ENCODE peak calls at places on chromosomes 1 and 21, in nine cellular contexts. One of them, this sample, is unnamed.

GRCh38 chr1:115771094-115771846 is 2.8 kb upstream of the CASQ2 start:
- DNase-seq in GM06990: no peak
- DNase-seq in EH: no peak
- DNase-seq in lower lobe of right lung: no peak
- DNase-seq in NCI-H69: peak; percentile 71
- DNase-seq in stimulated activated CD8-positive, alpha-beta memory T cell treated with anti-CD3 and anti-CD28 coated beads, Interleukin-4, amount 100 ng/mL, for 1 hour: no peak
- DNase-seq in ELF-1: no peak
- DNase-seq in GM23338: peak; percentile 78
- DNase-seq in amniotic stem cell: no peak
- DNase-seq in this sample: peak; percentile 42

GRCh38 chr1:221637641-221638041 is 104.2 kb downstream of the DUSP10 start:
- DNase-seq in GM06990: no peak
- DNase-seq in EH: peak; percentile 86
- DNase-seq in lower lobe of right lung: no peak
- DNase-seq in NCI-H69: peak; percentile 21
- DNase-seq in stimulated activated CD8-positive, alpha-beta memory T cell treated with anti-CD3 and anti-CD28 coated beads, Interleukin-4, amount 100 ng/mL, for 1 hour: no peak
- DNase-seq in ELF-1: no peak
- DNase-seq in GM23338: no peak
- DNase-seq in amniotic stem cell: no peak
- DNase-seq in this sample: no peak

GRCh38 chr1:27074175-27074780 is 61.6 kb upstream of the TENT5B start:
- DNase-seq in GM06990: no peak
- DNase-seq in EH: peak; percentile 35
- DNase-seq in lower lobe of right lung: no peak
- DNase-seq in NCI-H69: no peak
- DNase-seq in stimulated activated CD8-positive, alpha-beta memory T cell treated with anti-CD3 and anti-CD28 coated beads, Interleukin-4, amount 100 ng/mL, for 1 hour: no peak
- DNase-seq in ELF-1: no peak
- DNase-seq in GM23338: no peak
- DNase-seq in amniotic stem cell: no peak
- DNase-seq in this sample: no peak

GRCh38 chr1:54850737-54851136 is 36.3 kb downstream of the DHCR24 start:
- DNase-seq in GM06990: no peak
- DNase-seq in EH: peak; percentile 88
- DNase-seq in lower lobe of right lung: no peak
- DNase-seq in NCI-H69: no peak
- DNase-seq in stimulated activated CD8-positive, alpha-beta memory T cell treated with anti-CD3 and anti-CD28 coated beads, Interleukin-4, amount 100 ng/mL, for 1 hour: no peak
- DNase-seq in ELF-1: no peak
- DNase-seq in GM23338: no peak
- DNase-seq in amniotic stem cell: no peak
- DNase-seq in this sample: no peak

GRCh38 chr21:26835027-26835713 is 10.0 kb downstream of the ADAMTS1 start:
- DNase-seq in GM06990: no peak
- DNase-seq in EH: peak; percentile 90
- DNase-seq in lower lobe of right lung: no peak
- DNase-seq in NCI-H69: no peak
- DNase-seq in stimulated activated CD8-positive, alpha-beta memory T cell treated with anti-CD3 and anti-CD28 coated beads, Interleukin-4, amount 100 ng/mL, for 1 hour: no peak
- DNase-seq in ELF-1: no peak
- DNase-seq in GM23338: no peak
- DNase-seq in amniotic stem cell: no peak
- DNase-seq in this sample: no peak

GRCh38 chr1:23741609-23742008 is 1.7 kb upstream of the ELOA start:
- DNase-seq in GM06990: no peak
- DNase-seq in EH: no peak
- DNase-seq in lower lobe of right lung: no peak
- DNase-seq in NCI-H69: no peak
- DNase-seq in stimulated activated CD8-positive, alpha-beta memory T cell treated with anti-CD3 and anti-CD28 coated beads, Interleukin-4, amount 100 ng/mL, for 1 hour: no peak
- DNase-seq in ELF-1: no peak
- DNase-seq in GM23338: no peak
- DNase-seq in amniotic stem cell: no peak
- DNase-seq in this sample: no peak

GRCh38 chr1:208536176-208536575 is 292.0 kb upstream of the PLXNA2 start:
- DNase-seq in GM06990: no peak
- DNase-seq in EH: peak; percentile 84
- DNase-seq in lower lobe of right lung: no peak
- DNase-seq in NCI-H69: no peak
- DNase-seq in stimulated activated CD8-positive, alpha-beta memory T cell treated with anti-CD3 and anti-CD28 coated beads, Interleukin-4, amount 100 ng/mL, for 1 hour: no peak
- DNase-seq in ELF-1: peak; percentile 25
- DNase-seq in GM23338: no peak
- DNase-seq in amniotic stem cell: no peak
- DNase-seq in this sample: no peak

GRCh38 chr1:227562923-227563318 is 435 bp upstream of the ZNF678 start:
- DNase-seq in GM06990: no peak
- DNase-seq in EH: no peak
- DNase-seq in lower lobe of right lung: no peak
- DNase-seq in NCI-H69: no peak
- DNase-seq in stimulated activated CD8-positive, alpha-beta memory T cell treated with anti-CD3 and anti-CD28 coated beads, Interleukin-4, amount 100 ng/mL, for 1 hour: no peak
- DNase-seq in ELF-1: no peak
- DNase-seq in GM23338: no peak
- DNase-seq in amniotic stem cell: no peak
- DNase-seq in this sample: no peak

GRCh38 chr1:37558411-37558810 is 1.7 kb downstream of the DNALI1 start:
- DNase-seq in GM06990: no peak
- DNase-seq in EH: no peak
- DNase-seq in lower lobe of right lung: no peak
- DNase-seq in NCI-H69: no peak
- DNase-seq in stimulated activated CD8-positive, alpha-beta memory T cell treated with anti-CD3 and anti-CD28 coated beads, Interleukin-4, amount 100 ng/mL, for 1 hour: no peak
- DNase-seq in ELF-1: no peak
- DNase-seq in GM23338: no peak
- DNase-seq in amniotic stem cell: no peak
- DNase-seq in this sample: no peak

GRCh38 chr1:147821883-147822282 is 61.5 kb upstream of the GJA5 start:
- DNase-seq in GM06990: no peak
- DNase-seq in EH: peak; percentile 73
- DNase-seq in lower lobe of right lung: no peak
- DNase-seq in NCI-H69: no peak
- DNase-seq in stimulated activated CD8-positive, alpha-beta memory T cell treated with anti-CD3 and anti-CD28 coated beads, Interleukin-4, amount 100 ng/mL, for 1 hour: no peak
- DNase-seq in ELF-1: no peak
- DNase-seq in GM23338: no peak
- DNase-seq in amniotic stem cell: no peak
- DNase-seq in this sample: no peak

GRCh38 chr1:177812650-177813049 is 157.2 kb downstream of the SEC16B start:
- DNase-seq in GM06990: no peak
- DNase-seq in EH: no peak
- DNase-seq in lower lobe of right lung: no peak
- DNase-seq in NCI-H69: no peak
- DNase-seq in stimulated activated CD8-positive, alpha-beta memory T cell treated with anti-CD3 and anti-CD28 coated beads, Interleukin-4, amount 100 ng/mL, for 1 hour: no peak
- DNase-seq in ELF-1: no peak
- DNase-seq in GM23338: no peak
- DNase-seq in amniotic stem cell: no peak
- DNase-seq in this sample: no peak

GRCh38 chr1:205438213-205439158 is 16.6 kb upstream of the LEMD1 start:
- DNase-seq in GM06990: no peak
- DNase-seq in EH: peak; percentile 78
- DNase-seq in lower lobe of right lung: peak; percentile 84
- DNase-seq in NCI-H69: peak; percentile 94
- DNase-seq in stimulated activated CD8-positive, alpha-beta memory T cell treated with anti-CD3 and anti-CD28 coated beads, Interleukin-4, amount 100 ng/mL, for 1 hour: no peak
- DNase-seq in ELF-1: peak; percentile 61
- DNase-seq in GM23338: peak; percentile 74
- DNase-seq in amniotic stem cell: peak; percentile 41
- DNase-seq in this sample: peak; percentile 58

GRCh38 chr1:202351725-202352124 is 3.2 kb downstream of the PPP1R12B start:
- DNase-seq in GM06990: no peak
- DNase-seq in EH: no peak
- DNase-seq in lower lobe of right lung: no peak
- DNase-seq in NCI-H69: no peak
- DNase-seq in stimulated activated CD8-positive, alpha-beta memory T cell treated with anti-CD3 and anti-CD28 coated beads, Interleukin-4, amount 100 ng/mL, for 1 hour: no peak
- DNase-seq in ELF-1: no peak
- DNase-seq in GM23338: no peak
- DNase-seq in amniotic stem cell: no peak
- DNase-seq in this sample: no peak

GRCh38 chr1:204806943-204807624 is 63.6 kb upstream of the NFASC start:
- DNase-seq in GM06990: peak; percentile 81
- DNase-seq in EH: peak; percentile 76
- DNase-seq in lower lobe of right lung: peak; percentile 81
- DNase-seq in NCI-H69: peak; percentile 91
- DNase-seq in stimulated activated CD8-positive, alpha-beta memory T cell treated with anti-CD3 and anti-CD28 coated beads, Interleukin-4, amount 100 ng/mL, for 1 hour: peak; percentile 56
- DNase-seq in ELF-1: peak; percentile 97
- DNase-seq in GM23338: peak; percentile 96
- DNase-seq in amniotic stem cell: peak; percentile 29
- DNase-seq in this sample: peak; percentile 97

GRCh38 chr1:200889571-200889970 is 5.1 kb upstream of the INAVA start:
- DNase-seq in GM06990: no peak
- DNase-seq in EH: no peak
- DNase-seq in lower lobe of right lung: no peak
- DNase-seq in NCI-H69: no peak
- DNase-seq in stimulated activated CD8-positive, alpha-beta memory T cell treated with anti-CD3 and anti-CD28 coated beads, Interleukin-4, amount 100 ng/mL, for 1 hour: no peak
- DNase-seq in ELF-1: no peak
- DNase-seq in GM23338: no peak
- DNase-seq in amniotic stem cell: no peak
- DNase-seq in this sample: no peak

GRCh38 chr1:161792740-161793139 is 26.6 kb downstream of the ATF6 start:
- DNase-seq in GM06990: peak; percentile 42
- DNase-seq in EH: peak; percentile 83
- DNase-seq in lower lobe of right lung: no peak
- DNase-seq in NCI-H69: peak; percentile 75
- DNase-seq in stimulated activated CD8-positive, alpha-beta memory T cell treated with anti-CD3 and anti-CD28 coated beads, Interleukin-4, amount 100 ng/mL, for 1 hour: no peak
- DNase-seq in ELF-1: no peak
- DNase-seq in GM23338: peak; percentile 74
- DNase-seq in amniotic stem cell: peak; percentile 50
- DNase-seq in this sample: peak; percentile 42

GRCh38 chr1:207362962-207363858 is 41.7 kb downstream of the CD55 start:
- DNase-seq in GM06990: no peak
- DNase-seq in EH: peak; percentile 19
- DNase-seq in lower lobe of right lung: no peak
- DNase-seq in NCI-H69: no peak
- DNase-seq in stimulated activated CD8-positive, alpha-beta memory T cell treated with anti-CD3 and anti-CD28 coated beads, Interleukin-4, amount 100 ng/mL, for 1 hour: no peak
- DNase-seq in ELF-1: no peak
- DNase-seq in GM23338: no peak
- DNase-seq in amniotic stem cell: no peak
- DNase-seq in this sample: no peak

GRCh38 chr1:227934476-227935313 is 13.0 kb downstream of the WNT9A start:
- DNase-seq in GM06990: no peak
- DNase-seq in EH: peak; percentile 72
- DNase-seq in lower lobe of right lung: no peak
- DNase-seq in NCI-H69: no peak
- DNase-seq in stimulated activated CD8-positive, alpha-beta memory T cell treated with anti-CD3 and anti-CD28 coated beads, Interleukin-4, amount 100 ng/mL, for 1 hour: no peak
- DNase-seq in ELF-1: peak; percentile 28
- DNase-seq in GM23338: no peak
- DNase-seq in amniotic stem cell: peak; percentile 42
- DNase-seq in this sample: no peak

GRCh38 chr21:39263372-39263771 is 50.1 kb downstream of the BRWD1 start:
- DNase-seq in GM06990: no peak
- DNase-seq in EH: peak; percentile 7
- DNase-seq in lower lobe of right lung: no peak
- DNase-seq in NCI-H69: peak; percentile 16
- DNase-seq in stimulated activated CD8-positive, alpha-beta memory T cell treated with anti-CD3 and anti-CD28 coated beads, Interleukin-4, amount 100 ng/mL, for 1 hour: no peak
- DNase-seq in ELF-1: no peak
- DNase-seq in GM23338: no peak
- DNase-seq in amniotic stem cell: no peak
- DNase-seq in this sample: no peak

GRCh38 chr1:10649484-10650201 is 146.8 kb downstream of the CASZ1 start:
- DNase-seq in GM06990: no peak
- DNase-seq in EH: no peak
- DNase-seq in lower lobe of right lung: no peak
- DNase-seq in NCI-H69: no peak
- DNase-seq in stimulated activated CD8-positive, alpha-beta memory T cell treated with anti-CD3 and anti-CD28 coated beads, Interleukin-4, amount 100 ng/mL, for 1 hour: no peak
- DNase-seq in ELF-1: no peak
- DNase-seq in GM23338: peak; percentile 83
- DNase-seq in amniotic stem cell: no peak
- DNase-seq in this sample: peak; percentile 69

GRCh38 chr1:89483010-89483756 is 41.4 kb upstream of the LRRC8B start:
- DNase-seq in GM06990: peak; percentile 12
- DNase-seq in EH: peak; percentile 70
- DNase-seq in lower lobe of right lung: peak; percentile 65
- DNase-seq in NCI-H69: peak; percentile 83
- DNase-seq in stimulated activated CD8-positive, alpha-beta memory T cell treated with anti-CD3 and anti-CD28 coated beads, Interleukin-4, amount 100 ng/mL, for 1 hour: peak; percentile 53
- DNase-seq in ELF-1: peak; percentile 37
- DNase-seq in GM23338: peak; percentile 94
- DNase-seq in amniotic stem cell: peak; percentile 71
- DNase-seq in this sample: peak; percentile 72

GRCh38 chr1:89454845-89455521 is 69.6 kb upstream of the LRRC8B start:
- DNase-seq in GM06990: no peak
- DNase-seq in EH: peak; percentile 61
- DNase-seq in lower lobe of right lung: no peak
- DNase-seq in NCI-H69: peak; percentile 76
- DNase-seq in stimulated activated CD8-positive, alpha-beta memory T cell treated with anti-CD3 and anti-CD28 coated beads, Interleukin-4, amount 100 ng/mL, for 1 hour: peak; percentile 5
- DNase-seq in ELF-1: no peak
- DNase-seq in GM23338: peak; percentile 75
- DNase-seq in amniotic stem cell: no peak
- DNase-seq in this sample: peak; percentile 53

GRCh38 chr1:150061632-150062101 is 5.9 kb upstream of the VPS45 start:
- DNase-seq in GM06990: no peak
- DNase-seq in EH: peak; percentile 91
- DNase-seq in lower lobe of right lung: no peak
- DNase-seq in NCI-H69: no peak
- DNase-seq in stimulated activated CD8-positive, alpha-beta memory T cell treated with anti-CD3 and anti-CD28 coated beads, Interleukin-4, amount 100 ng/mL, for 1 hour: no peak
- DNase-seq in ELF-1: no peak
- DNase-seq in GM23338: no peak
- DNase-seq in amniotic stem cell: no peak
- DNase-seq in this sample: peak; percentile 5

GRCh38 chr1:32052887-32053286 is 19.9 kb upstream of the TMEM39B start:
- DNase-seq in GM06990: no peak
- DNase-seq in EH: peak; percentile 69
- DNase-seq in lower lobe of right lung: no peak
- DNase-seq in NCI-H69: no peak
- DNase-seq in stimulated activated CD8-positive, alpha-beta memory T cell treated with anti-CD3 and anti-CD28 coated beads, Interleukin-4, amount 100 ng/mL, for 1 hour: no peak
- DNase-seq in ELF-1: no peak
- DNase-seq in GM23338: no peak
- DNase-seq in amniotic stem cell: no peak
- DNase-seq in this sample: no peak

GRCh38 chr1:165696625-165697100 is 1.7 kb downstream of the ALDH9A1 start:
- DNase-seq in GM06990: no peak
- DNase-seq in EH: peak; percentile 88
- DNase-seq in lower lobe of right lung: no peak
- DNase-seq in NCI-H69: peak; percentile 18
- DNase-seq in stimulated activated CD8-positive, alpha-beta memory T cell treated with anti-CD3 and anti-CD28 coated beads, Interleukin-4, amount 100 ng/mL, for 1 hour: no peak
- DNase-seq in ELF-1: no peak
- DNase-seq in GM23338: no peak
- DNase-seq in amniotic stem cell: peak; percentile 69
- DNase-seq in this sample: no peak

GRCh38 chr21:38591138-38591537 is 92.9 kb upstream of the ERG start:
- DNase-seq in GM06990: no peak
- DNase-seq in EH: no peak
- DNase-seq in lower lobe of right lung: no peak
- DNase-seq in NCI-H69: no peak
- DNase-seq in stimulated activated CD8-positive, alpha-beta memory T cell treated with anti-CD3 and anti-CD28 coated beads, Interleukin-4, amount 100 ng/mL, for 1 hour: no peak
- DNase-seq in ELF-1: no peak
- DNase-seq in GM23338: no peak
- DNase-seq in amniotic stem cell: no peak
- DNase-seq in this sample: no peak

GRCh38 chr1:81650741-81651140 is 150.0 kb upstream of the ADGRL2 start:
- DNase-seq in GM06990: no peak
- DNase-seq in EH: no peak
- DNase-seq in lower lobe of right lung: no peak
- DNase-seq in NCI-H69: no peak
- DNase-seq in stimulated activated CD8-positive, alpha-beta memory T cell treated with anti-CD3 and anti-CD28 coated beads, Interleukin-4, amount 100 ng/mL, for 1 hour: no peak
- DNase-seq in ELF-1: no peak
- DNase-seq in GM23338: no peak
- DNase-seq in amniotic stem cell: no peak
- DNase-seq in this sample: no peak

GRCh38 chr1:27133990-27134389 is 20.9 kb downstream of the SLC9A1 start:
- DNase-seq in GM06990: no peak
- DNase-seq in EH: no peak
- DNase-seq in lower lobe of right lung: no peak
- DNase-seq in NCI-H69: no peak
- DNase-seq in stimulated activated CD8-positive, alpha-beta memory T cell treated with anti-CD3 and anti-CD28 coated beads, Interleukin-4, amount 100 ng/mL, for 1 hour: no peak
- DNase-seq in ELF-1: no peak
- DNase-seq in GM23338: no peak
- DNase-seq in amniotic stem cell: no peak
- DNase-seq in this sample: no peak

GRCh38 chr1:164163291-164163845 is 395.6 kb upstream of the PBX1 start:
- DNase-seq in GM06990: no peak
- DNase-seq in EH: no peak
- DNase-seq in lower lobe of right lung: no peak
- DNase-seq in NCI-H69: no peak
- DNase-seq in stimulated activated CD8-positive, alpha-beta memory T cell treated with anti-CD3 and anti-CD28 coated beads, Interleukin-4, amount 100 ng/mL, for 1 hour: no peak
- DNase-seq in ELF-1: peak; percentile 11
- DNase-seq in GM23338: peak; percentile 25
- DNase-seq in amniotic stem cell: no peak
- DNase-seq in this sample: peak; percentile 17

GRCh38 chr21:38613686-38614085 is 115.4 kb upstream of the ERG start:
- DNase-seq in GM06990: no peak
- DNase-seq in EH: no peak
- DNase-seq in lower lobe of right lung: no peak
- DNase-seq in NCI-H69: no peak
- DNase-seq in stimulated activated CD8-positive, alpha-beta memory T cell treated with anti-CD3 and anti-CD28 coated beads, Interleukin-4, amount 100 ng/mL, for 1 hour: no peak
- DNase-seq in ELF-1: no peak
- DNase-seq in GM23338: no peak
- DNase-seq in amniotic stem cell: no peak
- DNase-seq in this sample: no peak

GRCh38 chr1:15538750-15539149 is 12.1 kb downstream of the DNAJC16 start:
- DNase-seq in GM06990: no peak
- DNase-seq in EH: no peak
- DNase-seq in lower lobe of right lung: no peak
- DNase-seq in NCI-H69: peak; percentile 55
- DNase-seq in stimulated activated CD8-positive, alpha-beta memory T cell treated with anti-CD3 and anti-CD28 coated beads, Interleukin-4, amount 100 ng/mL, for 1 hour: no peak
- DNase-seq in ELF-1: no peak
- DNase-seq in GM23338: no peak
- DNase-seq in amniotic stem cell: no peak
- DNase-seq in this sample: no peak